ENCODE peak calls at places on chromosomes 13 and 19, in six cellular contexts. H is CD8-positive, alpha-beta memory T cell; T is mucosa of gallbladder; B is activated CD4-positive, alpha-beta T cell treated with anti-CD3 and anti-CD28 coated beads, Interleukin-2, amount 50 U/mL, for 4 hours; S is endodermal cell; R is LoVo. G is an unnamed sample.

GRCh38 chr19:42469311-42470239 is 26.8 kb upstream of the CXCL17 start:
- DNase-seq in R (no peak), B (no peak), T (no peak), S (no peak), H (no peak), G (no peak)

GRCh38 chr13:49240017-49240416 is 7.7 kb upstream of the CDADC1 start:
- DNase-seq in S (peak; percentile 63), R (peak; percentile 8), B (peak; percentile 45), H (no peak), T (no peak), G (no peak)

GRCh38 chr13:48437381-48437780 is 24.5 kb upstream of the LPAR6 start:
- DNase-seq in R (no peak), B (no peak), T (peak; percentile 43), S (no peak), H (no peak), G (peak; percentile 27)

GRCh38 chr13:103556681-103557080 is 490.5 kb upstream of the SLC10A2 start:
- DNase-seq in R (no peak), T (no peak), H (no peak), B (no peak), S (no peak), G (no peak)

GRCh38 chr13:41652735-41653361 is 195.5 kb downstream of the RGCC start:
- DNase-seq in H (no peak), B (peak; percentile 36), S (no peak), T (peak; percentile 21), R (peak; percentile 50), G (peak; percentile 39)

GRCh38 chr19:42255766-42256750 is 1.1 kb upstream of the ERF start:
- DNase-seq in H (no peak), T (no peak), R (peak; percentile 7), B (no peak), S (peak; percentile 84), G (peak; percentile 72)

GRCh38 chr13:46605824-46606554 is 53.0 kb downstream of the LRCH1 start:
- DNase-seq in S (no peak), H (no peak), T (no peak), R (no peak), B (no peak), G (no peak)

GRCh38 chr19:18865973-18866799 is 29.8 kb downstream of the CERS1 start:
- DNase-seq in S (peak; percentile 92), R (peak; percentile 35), H (peak; percentile 59), B (peak; percentile 31), T (peak; percentile 38), G (peak; percentile 76)

GRCh38 chr19:8342316-8342683 is 762 bp downstream of the KANK3 start:
- DNase-seq in T (no peak), S (peak; percentile 66), H (no peak), B (no peak), R (no peak), G (no peak)

GRCh38 chr13:22926176-22927007 is 254.4 kb upstream of the SGCG start:
- DNase-seq in H (no peak), S (peak; percentile 92), R (no peak), T (peak; percentile 60), B (no peak), G (peak; percentile 81)